ENCODE peak calls at places on chromosomes 7 and 10, in nine cellular contexts. B, M, E, V, A, G, I, X and Z are unnamed samples.

GRCh38 chr7:6546852-6547251 is 4.4 kb downstream of the GRID2IP start:
- DNase-seq in M (no peak), A (peak), V (no peak), B (no peak), G (no peak), X (no peak), E (no peak), I (no peak), Z (peak)

GRCh38 chr7:134365341-134366054 is 48.8 kb upstream of the SLC35B4 start:
- DNase-seq in B (no peak), M (no peak), E (no peak), V (no peak), I (peak), A (no peak), G (no peak), X (no peak), Z (no peak)

GRCh38 chr7:55504093-55504859 is 68.0 kb downstream of the VOPP1 start:
- DNase-seq in E (no peak), A (no peak), I (peak), X (no peak), V (no peak), G (no peak), M (no peak), B (no peak), Z (no peak)

GRCh38 chr7:36784991-36785940 is 61.0 kb upstream of the AOAH start:
- DNase-seq in B (no peak), V (no peak), M (peak), A (no peak), I (no peak), E (no peak), X (no peak), G (peak), Z (peak)

GRCh38 chr7:46229409-46229808 is 308.3 kb upstream of the IGFBP3 start:
- DNase-seq in A (no peak), X (peak), B (peak), I (peak), V (no peak), G (no peak), M (no peak), E (no peak), Z (no peak)

GRCh38 chr10:33935350-33935749 is 600.9 kb upstream of the NRP1 start:
- DNase-seq in B (no peak), M (no peak), I (no peak), G (no peak), V (no peak), E (no peak), X (no peak), A (no peak), Z (no peak)

GRCh38 chr10:122265896-122266295 is 5.2 kb upstream of the BTBD16 start:
- DNase-seq in A (no peak), M (no peak), G (no peak), B (no peak), I (no peak), V (no peak), E (no peak), X (no peak), Z (no peak)

GRCh38 chr10:100759331-100759730 is 13.9 kb downstream of the PAX2 start:
- DNase-seq in X (no peak), M (no peak), A (no peak), G (no peak), E (no peak), I (no peak), V (no peak), B (no peak), Z (no peak)

GRCh38 chr10:3666525-3667302 is 118.3 kb downstream of the KLF6 start:
- DNase-seq in M (no peak), X (no peak), B (no peak), V (no peak), E (no peak), A (no peak), G (peak), I (no peak), Z (no peak)

GRCh38 chr7:101576993-101577392 is 52.1 kb downstream of the MYL10 start:
- DNase-seq in M (no peak), V (no peak), X (no peak), B (no peak), G (no peak), I (peak), E (no peak), A (no peak), Z (no peak)

GRCh38 chr10:79322616-79323566 is 24.4 kb upstream of the PPIF start:
- DNase-seq in A (no peak), I (peak), V (no peak), X (no peak), G (peak), M (peak), E (peak), B (no peak), Z (peak)

GRCh38 chr10:9268176-9268575 is 1213.7 kb downstream of the GATA3 start:
- DNase-seq in G (no peak), B (no peak), M (no peak), I (no peak), X (no peak), E (no peak), V (no peak), A (no peak), Z (no peak)

GRCh38 chr7:1083729-1084657 is 3.9 kb upstream of the GPER1 start:
- DNase-seq in M (no peak), B (no peak), X (no peak), A (no peak), V (no peak), I (no peak), G (no peak), E (no peak), Z (no peak)

GRCh38 chr10:29895436-29895835 is 163.9 kb downstream of the JCAD start:
- DNase-seq in B (peak), V (no peak), E (no peak), M (no peak), X (peak), I (peak), A (no peak), G (no peak), Z (no peak)

GRCh38 chr10:93652857-93653256 is 40.5 kb downstream of the PDE6C start:
- DNase-seq in A (no peak), B (no peak), I (peak), V (no peak), M (no peak), X (peak), E (no peak), G (no peak), Z (no peak)

GRCh38 chr10:95327367-95327766 is 36.6 kb upstream of the PDLIM1 start:
- DNase-seq in I (peak), M (no peak), A (no peak), G (no peak), E (peak), V (peak), X (no peak), B (no peak), Z (no peak)